ENCODE peak calls at places on chromosome 3, in eight cellular contexts. Y is left ventricle myocardium inferior; V is psoas muscle; L is CD8-positive, alpha-beta T cell; N is mucosa of descending colon; S is choroid plexus epithelial cell; K is sigmoid colon; Z is mesothelial cell of epicardium. W is an unnamed sample.

GRCh38 chr3:73602171-73602570 is 22.6 kb downstream of the PDZRN3 start:
- DNase-seq in Y (peak), S (peak), Z (no peak), K (no peak), L (no peak), N (no peak), V (no peak), W (no peak)

GRCh38 chr3:185713015-185713414 is 111.8 kb downstream of the IGF2BP2 start:
- DNase-seq in Z (no peak), N (peak), S (no peak), K (no peak), L (no peak), V (no peak), Y (no peak), W (no peak)

GRCh38 chr3:145807990-145808389 is 353.0 kb downstream of the PLOD2 start:
- DNase-seq in V (no peak), L (no peak), K (no peak), Z (peak), Y (peak), S (peak), N (no peak), W (no peak)

GRCh38 chr3:147915057-147915456 is 505.9 kb downstream of the ZIC1 start:
- DNase-seq in N (no peak), K (no peak), L (no peak), S (peak), V (no peak), Y (no peak), Z (no peak), W (no peak)

GRCh38 chr3:53161345-53161819 is 373 bp downstream of the PRKCD start:
- DNase-seq in L (no peak), V (peak), Y (peak), N (no peak), Z (no peak), S (no peak), K (peak), W (peak)

GRCh38 chr3:148873270-148873927 is 8.3 kb downstream of the CPA3 start:
- DNase-seq in N (no peak), Z (no peak), L (no peak), K (no peak), V (no peak), Y (no peak), S (no peak), W (no peak)

GRCh38 chr3:177041021-177041729 is 156.1 kb downstream of the TBL1XR1 start:
- DNase-seq in V (peak), S (no peak), Z (no peak), L (no peak), Y (no peak), K (peak), N (no peak), W (no peak)

GRCh38 chr3:168288511-168289268 is 193.0 kb upstream of the GOLIM4 start:
- DNase-seq in V (no peak), Z (no peak), S (no peak), K (no peak), L (no peak), N (no peak), Y (no peak), W (no peak)

GRCh38 chr3:111863942-111864341 is 4.9 kb downstream of the PHLDB2 start:
- DNase-seq in N (no peak), Y (no peak), V (no peak), S (no peak), K (no peak), Z (no peak), L (no peak), W (no peak)

GRCh38 chr3:46878796-46879436 is 1.4 kb downstream of the PTH1R start:
- DNase-seq in K (no peak), L (no peak), N (no peak), Y (no peak), S (no peak), Z (no peak), V (no peak), W (peak)

GRCh38 chr3:5010706-5011554 is 31.7 kb downstream of the BHLHE40 start:
- DNase-seq in V (no peak), Z (no peak), N (peak), L (no peak), K (peak), Y (no peak), S (no peak), W (no peak)

GRCh38 chr3:48186993-48187578 is 1.1 kb downstream of the CDC25A start:
- DNase-seq in K (no peak), V (no peak), Z (no peak), N (no peak), S (peak), L (no peak), Y (no peak), W (no peak)

GRCh38 chr3:33758874-33759273 is 39.6 kb upstream of the PDCD6IP start:
- DNase-seq in V (no peak), Y (no peak), L (no peak), S (peak), N (no peak), K (no peak), Z (no peak), W (no peak)

GRCh38 chr3:177420643-177421042 is 223.4 kb upstream of the TBL1XR1 start:
- DNase-seq in S (peak), V (no peak), Y (no peak), K (no peak), Z (no peak), L (no peak), N (no peak), W (no peak)

GRCh38 chr3:171351676-171352075 is 108.5 kb downstream of the TNIK start:
- DNase-seq in K (no peak), Y (no peak), V (peak), N (no peak), S (peak), L (no peak), Z (no peak), W (no peak)

GRCh38 chr3:61237858-61238257 is 13.4 kb downstream of the FHIT start:
- DNase-seq in L (no peak), K (no peak), Y (no peak), Z (no peak), V (no peak), S (no peak), N (no peak), W (no peak)

GRCh38 chr3:156888576-156888975 is 62.4 kb downstream of the LEKR1 start:
- DNase-seq in Z (no peak), L (no peak), N (no peak), V (no peak), S (no peak), K (no peak), Y (no peak), W (no peak)

GRCh38 chr3:58557496-58557895 is 19.7 kb downstream of the FAM107A start:
- DNase-seq in Z (no peak), N (no peak), Y (no peak), V (no peak), K (no peak), L (no peak), S (no peak), W (no peak)

GRCh38 chr3:110736332-110736731 is 335.3 kb upstream of the NECTIN3 start:
- DNase-seq in Z (no peak), V (no peak), L (no peak), Y (no peak), S (no peak), N (no peak), K (no peak), W (no peak)

GRCh38 chr3:42980909-42981308 is 1.8 kb downstream of the GASK1A start:
- DNase-seq in S (no peak), Z (no peak), K (no peak), Y (no peak), V (no peak), N (no peak), L (no peak), W (no peak)

GRCh38 chr3:197750396-197750831 is 731 bp downstream of the FYTTD1 start:
- DNase-seq in V (peak), Y (peak), L (peak), N (peak), K (peak), S (peak), Z (peak), W (peak)

GRCh38 chr3:171553085-171553484 is 92.9 kb upstream of the TNIK start:
- DNase-seq in V (no peak), L (no peak), K (no peak), Z (no peak), Y (no peak), N (no peak), S (no peak), W (no peak)

GRCh38 chr3:126118591-126118990 is 34.7 kb upstream of the SLC41A3 start:
- DNase-seq in S (no peak), V (no peak), L (peak), Y (peak), N (no peak), Z (peak), K (peak), W (peak)

GRCh38 chr3:12891985-12892839 is 50.8 kb upstream of the RPL32 start:
- DNase-seq in K (no peak), L (peak), N (peak), V (peak), S (peak), Y (no peak), Z (peak), W (peak)

GRCh38 chr3:155382396-155383042 is 89.0 kb upstream of the STRIT1 start:
- DNase-seq in N (peak), Z (peak), V (peak), Y (peak), K (peak), S (peak), L (no peak), W (peak)

GRCh38 chr3:100662113-100662823 is 47.0 kb upstream of the TFG start:
- DNase-seq in Z (no peak), S (peak), K (no peak), V (no peak), N (no peak), L (no peak), Y (no peak), W (no peak)

GRCh38 chr3:150763122-150763840 is at the start of gene SIAH2:
- DNase-seq in N (peak), S (peak), V (peak), Y (peak), L (peak), K (peak), Z (peak), W (peak)

GRCh38 chr3:107001635-107002034 is 375.6 kb upstream of the CCDC54 start:
- DNase-seq in V (no peak), Z (no peak), S (no peak), N (no peak), K (no peak), Y (no peak), L (no peak), W (no peak)

DNA sequence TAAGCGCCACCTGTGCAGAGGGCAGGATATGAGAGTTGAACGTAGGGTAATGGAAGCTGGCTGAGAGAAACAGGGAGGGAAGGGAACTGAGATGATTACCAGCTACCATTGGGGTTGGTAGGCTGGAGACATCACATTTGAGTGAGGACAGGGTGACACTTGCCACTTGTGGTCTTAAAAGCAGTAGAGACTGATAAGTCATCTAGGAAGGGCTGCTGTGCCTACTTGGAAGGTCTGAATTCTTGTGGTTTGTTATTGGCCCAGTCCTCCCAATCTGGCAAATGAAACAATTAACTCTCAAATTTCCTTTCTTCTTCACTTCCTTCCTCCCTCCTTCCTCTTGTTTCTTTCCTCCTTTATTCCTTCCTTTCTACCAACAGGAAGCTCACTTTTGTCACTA is 46.8 kb downstream of the COL6A5 start:
- DNase-seq in S (no peak), V (no peak), L (no peak), N (no peak), Y (no peak), Z (no peak), K (no peak), W (no peak)
- TF ChIP-seq CTCF in S (no peak), V (no peak), L (no peak), N (no peak), Y (no peak), Z (no peak), K (no peak), W (no peak)

DNA sequence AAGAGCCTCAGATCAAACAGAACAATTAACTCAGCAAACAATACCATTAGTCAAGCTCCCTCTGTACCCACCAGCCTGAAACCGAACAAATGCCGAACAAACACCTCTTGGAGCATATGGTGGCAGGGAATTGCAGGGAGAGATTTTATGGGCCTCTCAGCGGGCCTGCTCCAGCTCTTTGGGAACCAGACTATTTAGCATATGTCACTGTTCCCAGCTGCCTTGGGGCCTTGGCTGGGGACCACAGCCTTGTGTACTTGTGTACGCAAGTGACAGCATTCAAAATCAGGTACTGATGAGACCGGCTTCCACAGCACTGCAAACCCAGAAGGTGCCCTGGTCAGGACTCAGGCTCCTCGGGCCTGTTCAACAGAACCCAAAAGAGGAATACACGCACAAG is 388.7 kb upstream of the PPP2R3A start:
- DNase-seq in Y (no peak), N (no peak), V (no peak), K (no peak), Z (no peak), L (no peak), S (no peak), W (no peak)
- TF ChIP-seq CTCF in Y (no peak), N (no peak), V (no peak), K (no peak), Z (no peak), L (no peak), S (no peak), W (no peak)

DNA sequence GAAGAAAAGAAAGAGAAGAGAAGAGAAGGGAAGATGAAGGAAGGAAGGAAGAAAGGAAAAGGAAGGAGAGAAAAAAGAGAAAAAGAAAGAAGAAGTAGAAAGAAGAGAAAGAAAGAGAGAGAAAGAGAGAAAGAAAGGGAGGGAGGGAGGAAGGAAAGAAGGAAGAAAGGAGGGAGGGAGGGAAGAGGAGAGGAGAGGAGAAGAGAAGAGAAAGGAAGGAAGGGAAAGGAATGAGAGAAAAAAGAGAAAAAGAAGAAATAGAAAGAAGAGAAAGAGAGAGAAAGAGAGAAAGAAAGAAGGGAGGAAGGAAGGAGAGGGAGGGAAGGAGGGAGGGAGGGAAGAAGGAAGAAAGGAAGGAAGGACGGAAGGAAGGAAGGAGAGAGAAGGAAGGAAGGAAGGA is 217.9 kb upstream of the POU1F1 start:
- DNase-seq in K (no peak), V (no peak), N (no peak), L (no peak), Z (no peak), Y (no peak), S (no peak), W (no peak)
- TF ChIP-seq CTCF in K (no peak), V (no peak), N (no peak), L (peak), Z (no peak), Y (no peak), S (no peak), W (no peak)

GRCh38 chr3:116614795-116615362 is 94.7 kb upstream of the TUSC7 start:
- DNase-seq in Z (no peak), Y (no peak), V (no peak), K (no peak), S (peak), L (no peak), N (no peak), W (no peak)
- TF ChIP-seq CTCF in Z (peak), Y (no peak), V (no peak), K (no peak), S (peak), L (no peak), N (no peak), W (peak)

GRCh38 chr3:194687638-194688206 is 2.0 kb downstream of the FAM43A start:
- DNase-seq in L (peak), Y (peak), S (peak), V (peak), Z (peak), N (peak), K (peak), W (peak)
- TF ChIP-seq CTCF in L (no peak), Y (peak), S (peak), V (peak), Z (peak), N (peak), K (peak), W (peak)

GRCh38 chr3:70737656-70738309 is 425.3 kb upstream of the MDFIC2 start:
- DNase-seq in S (no peak), K (no peak), L (no peak), Z (no peak), V (no peak), Y (no peak), N (peak), W (no peak)
- TF ChIP-seq CTCF in S (no peak), K (no peak), L (no peak), Z (no peak), V (no peak), Y (no peak), N (no peak), W (no peak)

GRCh38 chr3:11653298-11654055 is 9.8 kb upstream of the VGLL4 start:
- DNase-seq in V (no peak), N (no peak), K (no peak), Z (no peak), Y (no peak), L (no peak), S (no peak), W (no peak)

GRCh38 chr3:11651477-11651876 is 7.8 kb upstream of the VGLL4 start:
- DNase-seq in K (no peak), Z (no peak), Y (no peak), S (peak), N (no peak), L (no peak), V (no peak), W (no peak)

GRCh38 chr3:11650391-11650790 is 6.7 kb upstream of the VGLL4 start:
- DNase-seq in L (no peak), K (no peak), V (no peak), Y (no peak), Z (no peak), N (no peak), S (no peak), W (no peak)

GRCh38 chr3:11654166-11654565 is 10.5 kb upstream of the VGLL4 start:
- DNase-seq in L (no peak), N (no peak), S (no peak), K (no peak), V (no peak), Z (no peak), Y (no peak), W (no peak)

DNA sequence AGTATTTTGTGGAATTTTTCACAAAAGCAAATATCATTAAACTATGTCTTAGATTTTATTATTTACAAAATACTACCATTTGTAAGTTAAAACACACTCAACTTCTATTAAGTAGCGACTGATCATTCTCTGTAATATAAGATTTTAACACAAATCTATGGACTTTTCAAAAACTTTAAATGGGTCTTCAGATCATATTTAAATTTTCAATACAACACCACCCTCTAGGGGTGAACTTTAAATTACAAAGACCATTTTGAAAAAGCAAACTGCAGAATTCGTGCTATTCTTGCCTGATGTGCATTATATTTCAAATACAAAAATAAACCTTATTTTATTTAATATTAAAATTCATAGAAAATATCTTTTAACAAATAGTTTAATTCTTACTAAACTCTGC is 8.2 kb upstream of the VGLL4 start:
- DNase-seq in V (no peak), Y (no peak), S (peak), L (no peak), K (no peak), N (no peak), Z (no peak), W (no peak)
- TF ChIP-seq CTCF in V (peak), Y (peak), S (peak), L (peak), K (peak), N (no peak), Z (peak), W (no peak)

GRCh38 chr3:160449660-160450598 is at the start of gene TRIM59:
- DNase-seq in Y (peak), V (peak), N (peak), Z (peak), L (peak), S (peak), K (peak), W (peak)
- TF ChIP-seq CTCF in Y (no peak), V (no peak), N (no peak), Z (no peak), L (no peak), S (peak), K (no peak), W (no peak)

GRCh38 chr3:38039899-38040261 is 872 bp downstream of the DLEC1 start:
- DNase-seq in L (peak), K (peak), S (peak), N (peak), Y (peak), Z (no peak), V (peak), W (peak)
- TF ChIP-seq CTCF in L (no peak), K (peak), S (peak), N (no peak), Y (peak), Z (no peak), V (peak), W (no peak)

GRCh38 chr3:188508454-188508853 is 354.5 kb downstream of the LPP start:
- DNase-seq in N (no peak), Y (no peak), Z (no peak), S (no peak), L (no peak), K (no peak), V (no peak), W (no peak)
- TF ChIP-seq CTCF in N (no peak), Y (no peak), Z (no peak), S (no peak), L (no peak), K (no peak), V (no peak), W (no peak)

W was measured in Calu3.